ENCODE peak calls at places on chromosome 2, in five cellular contexts. One of them, this sample, is unnamed.

GRCh38 chr2:98634406-98635092 is 26.2 kb downstream of the UNC50 start:
- DNase-seq in colonic mucosa: no peak
- DNase-seq in cardiac fibroblast: no peak
- DNase-seq in BJ: no peak
- DNase-seq in astrocyte of the cerebellum: no peak
- DNase-seq in this sample: no peak

GRCh38 chr2:15907461-15908324 is 32.7 kb upstream of the MYCN start:
- DNase-seq in colonic mucosa: no peak
- DNase-seq in BJ: no peak
- DNase-seq in astrocyte of the cerebellum: no peak
- DNase-seq in cardiac fibroblast: no peak
- DNase-seq in this sample: no peak

GRCh38 chr2:25168256-25169072 is at the start of gene POMC:
- DNase-seq in BJ: no peak
- DNase-seq in colonic mucosa: no peak
- DNase-seq in astrocyte of the cerebellum: no peak
- DNase-seq in cardiac fibroblast: peak; percentile 26
- DNase-seq in this sample: no peak

GRCh38 chr2:160334028-160334729 is 134.1 kb upstream of the ITGB6 start:
- DNase-seq in colonic mucosa: no peak
- DNase-seq in BJ: no peak
- DNase-seq in astrocyte of the cerebellum: no peak
- DNase-seq in cardiac fibroblast: peak; percentile 87
- DNase-seq in this sample: peak; percentile 89

GRCh38 chr2:96109931-96110511 is 6.3 kb downstream of the ADRA2B start:
- DNase-seq in colonic mucosa: no peak
- DNase-seq in BJ: no peak
- DNase-seq in cardiac fibroblast: no peak
- DNase-seq in astrocyte of the cerebellum: no peak
- DNase-seq in this sample: no peak

GRCh38 chr2:34012728-34013302 is 413.7 kb upstream of the FAM98A start:
- DNase-seq in astrocyte of the cerebellum: peak; percentile 16
- DNase-seq in cardiac fibroblast: peak; percentile 12
- DNase-seq in BJ: no peak
- DNase-seq in colonic mucosa: peak; percentile 34
- DNase-seq in this sample: peak; percentile 1

GRCh38 chr2:128777091-128778045 is 458.7 kb upstream of the HS6ST1 start:
- DNase-seq in BJ: no peak
- DNase-seq in colonic mucosa: peak; percentile 7
- DNase-seq in cardiac fibroblast: no peak
- DNase-seq in astrocyte of the cerebellum: no peak
- DNase-seq in this sample: no peak

GRCh38 chr2:237227190-237227988 is 141.7 kb downstream of the COPS8 start:
- DNase-seq in BJ: peak; percentile 85
- DNase-seq in cardiac fibroblast: peak; percentile 87
- DNase-seq in astrocyte of the cerebellum: peak; percentile 92
- DNase-seq in colonic mucosa: no peak
- DNase-seq in this sample: peak; percentile 85

GRCh38 chr2:105301646-105302045 is 27.9 kb downstream of the TGFBRAP1 start:
- DNase-seq in colonic mucosa: no peak
- DNase-seq in BJ: no peak
- DNase-seq in astrocyte of the cerebellum: no peak
- DNase-seq in cardiac fibroblast: no peak
- DNase-seq in this sample: no peak

GRCh38 chr2:181459646-181460045 is 2.5 kb downstream of the ITGA4 start:
- DNase-seq in cardiac fibroblast: peak; percentile 23
- DNase-seq in BJ: no peak
- DNase-seq in astrocyte of the cerebellum: no peak
- DNase-seq in colonic mucosa: no peak
- DNase-seq in this sample: no peak

GRCh38 chr2:105464325-105464724 is 65.5 kb upstream of the FHL2 start:
- DNase-seq in colonic mucosa: no peak
- DNase-seq in BJ: no peak
- DNase-seq in astrocyte of the cerebellum: no peak
- DNase-seq in cardiac fibroblast: no peak
- DNase-seq in this sample: no peak

DNA sequence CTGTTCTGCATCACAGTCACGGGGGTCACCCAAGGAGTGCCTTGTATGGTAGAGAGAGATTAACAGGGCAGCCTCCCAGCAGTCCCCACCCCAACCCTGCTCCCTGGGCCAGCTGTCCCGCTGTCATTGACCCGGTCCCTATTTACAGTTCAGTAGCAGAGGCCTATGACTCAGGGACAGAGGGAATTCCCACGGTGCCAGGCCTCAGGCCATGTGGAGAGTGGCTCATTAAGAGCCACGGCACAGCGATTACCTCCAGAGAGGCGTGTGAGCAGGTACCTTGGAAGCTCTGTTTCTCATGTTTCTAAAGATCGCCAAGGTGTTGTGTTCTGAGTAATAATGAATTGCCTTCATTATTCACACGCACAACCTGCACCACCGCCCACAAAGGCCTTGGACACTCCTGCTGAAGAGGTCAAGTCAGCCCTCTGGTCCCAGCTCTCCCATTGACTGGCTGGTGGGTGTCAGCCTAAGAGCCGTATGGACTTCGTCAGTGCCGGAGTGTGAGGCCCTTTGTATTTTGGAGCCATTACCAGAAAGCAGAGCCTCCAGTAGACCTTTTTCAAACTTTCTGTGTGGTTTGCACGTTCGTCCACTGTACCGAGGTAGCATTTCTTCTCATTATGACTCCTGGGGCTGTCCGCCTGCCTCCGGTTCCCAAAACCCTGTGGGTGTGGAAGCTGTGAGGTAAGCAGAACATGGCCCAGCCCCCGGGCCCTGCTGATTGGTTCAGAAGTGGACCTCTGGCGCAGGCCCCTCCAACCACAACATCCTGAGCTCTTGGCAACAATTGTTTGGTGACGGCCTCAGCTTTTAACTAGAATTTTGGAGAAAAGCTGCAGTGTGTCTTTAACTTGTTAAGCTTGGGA is 47.0 kb downstream of the SERTAD2 start:
- DNase-seq in astrocyte of the cerebellum: no peak
- DNase-seq in cardiac fibroblast: peak; percentile 80
- DNase-seq in colonic mucosa: peak; percentile 84
- DNase-seq in BJ: no peak
- DNase-seq in this sample: no peak
- H3K4me3 ChIP-seq in astrocyte of the cerebellum: no peak overlapping the region
- H3K4me3 ChIP-seq in cardiac fibroblast: peak overlapping the region; percentile 5
- H3K4me3 ChIP-seq in colonic mucosa: no peak overlapping the region
- H3K4me3 ChIP-seq in BJ: no peak overlapping the region
- H3K4me3 ChIP-seq in this sample: no peak overlapping the region

DNA sequence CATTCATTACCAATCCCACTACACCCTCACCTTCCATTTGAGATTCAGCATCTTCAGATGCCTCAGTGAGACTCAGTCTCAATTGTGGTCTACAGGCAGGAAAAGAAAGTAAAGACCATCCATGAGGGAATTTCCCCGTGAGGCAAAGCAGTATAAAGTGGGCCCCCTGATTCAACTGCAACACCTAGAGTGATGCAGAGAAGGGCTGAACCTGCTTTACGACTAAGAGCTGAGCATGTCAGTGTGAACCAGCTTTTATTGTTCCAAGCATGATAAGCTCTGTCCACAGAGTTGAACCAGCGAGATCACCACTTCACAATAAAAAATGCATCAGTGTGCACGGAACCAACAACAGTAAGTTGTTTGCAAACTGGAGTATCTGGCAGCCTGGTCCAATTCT is 357.6 kb upstream of the ATP5MC3 start:
- DNase-seq in BJ: no peak
- DNase-seq in cardiac fibroblast: no peak
- DNase-seq in colonic mucosa: no peak
- DNase-seq in astrocyte of the cerebellum: no peak
- DNase-seq in this sample: no peak
- H3K4me3 ChIP-seq in BJ: no peak overlapping the region
- H3K4me3 ChIP-seq in cardiac fibroblast: no peak overlapping the region
- H3K4me3 ChIP-seq in colonic mucosa: no peak overlapping the region
- H3K4me3 ChIP-seq in astrocyte of the cerebellum: no peak overlapping the region
- H3K4me3 ChIP-seq in this sample: no peak overlapping the region

GRCh38 chr2:148561389-148561788 is 83.2 kb upstream of the EPC2 start:
- DNase-seq in colonic mucosa: no peak
- DNase-seq in BJ: no peak
- DNase-seq in astrocyte of the cerebellum: no peak
- DNase-seq in cardiac fibroblast: no peak
- DNase-seq in this sample: no peak
- H3K4me3 ChIP-seq in colonic mucosa: no peak overlapping the region
- H3K4me3 ChIP-seq in BJ: no peak overlapping the region
- H3K4me3 ChIP-seq in astrocyte of the cerebellum: no peak overlapping the region
- H3K4me3 ChIP-seq in cardiac fibroblast: no peak overlapping the region
- H3K4me3 ChIP-seq in this sample: no peak overlapping the region

GRCh38 chr2:73812635-73813034 is 16.1 kb upstream of the STAMBP start:
- DNase-seq in astrocyte of the cerebellum: no peak
- DNase-seq in BJ: no peak
- DNase-seq in colonic mucosa: no peak
- DNase-seq in cardiac fibroblast: no peak
- DNase-seq in this sample: no peak
- H3K4me3 ChIP-seq in astrocyte of the cerebellum: no peak overlapping the region
- H3K4me3 ChIP-seq in BJ: no peak overlapping the region
- H3K4me3 ChIP-seq in colonic mucosa: no peak overlapping the region
- H3K4me3 ChIP-seq in cardiac fibroblast: no peak overlapping the region
- H3K4me3 ChIP-seq in this sample: no peak overlapping the region

DNA sequence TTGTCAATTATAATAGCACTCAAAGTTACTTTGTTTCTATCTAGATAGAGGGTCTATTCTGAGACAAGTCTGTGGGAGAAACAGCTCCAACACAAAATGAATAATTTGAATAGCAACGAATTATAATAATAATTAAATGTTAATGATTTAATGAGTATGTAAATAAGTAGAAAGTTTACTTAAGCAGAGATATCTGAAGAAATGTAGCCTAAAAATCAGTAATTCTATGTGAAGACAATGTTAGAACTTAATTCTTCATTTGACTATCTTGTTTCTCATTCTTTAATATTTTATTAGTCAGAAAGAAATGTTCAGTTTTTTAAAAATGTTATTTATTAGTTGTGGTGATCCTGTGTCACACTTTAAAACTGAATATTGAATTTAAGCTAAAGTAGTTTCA is 161.2 kb downstream of the PLEKHA3 start:
- DNase-seq in astrocyte of the cerebellum: no peak
- DNase-seq in cardiac fibroblast: no peak
- DNase-seq in colonic mucosa: no peak
- DNase-seq in BJ: no peak
- DNase-seq in this sample: no peak
- H3K4me3 ChIP-seq in astrocyte of the cerebellum: no peak overlapping the region
- H3K4me3 ChIP-seq in cardiac fibroblast: no peak overlapping the region
- H3K4me3 ChIP-seq in colonic mucosa: no peak overlapping the region
- H3K4me3 ChIP-seq in BJ: no peak overlapping the region
- H3K4me3 ChIP-seq in this sample: no peak overlapping the region

GRCh38 chr2:9336209-9336533 is 87.2 kb downstream of the ITGB1BP1 start:
- DNase-seq in BJ: no peak
- DNase-seq in cardiac fibroblast: peak; percentile 40
- DNase-seq in astrocyte of the cerebellum: no peak
- DNase-seq in colonic mucosa: no peak
- DNase-seq in this sample: peak; percentile 41

GRCh38 chr2:9334722-9335121 is 88.6 kb downstream of the ITGB1BP1 start:
- DNase-seq in cardiac fibroblast: no peak
- DNase-seq in colonic mucosa: no peak
- DNase-seq in astrocyte of the cerebellum: no peak
- DNase-seq in BJ: no peak
- DNase-seq in this sample: no peak

GRCh38 chr2:9336534-9337354 is 86.6 kb downstream of the ITGB1BP1 start:
- DNase-seq in cardiac fibroblast: peak; percentile 93
- DNase-seq in astrocyte of the cerebellum: peak; percentile 85
- DNase-seq in BJ: peak; percentile 72
- DNase-seq in colonic mucosa: peak; percentile 95
- DNase-seq in this sample: peak; percentile 92

GRCh38 chr2:9333591-9334171 is 89.6 kb downstream of the ITGB1BP1 start:
- DNase-seq in astrocyte of the cerebellum: peak; percentile 66
- DNase-seq in colonic mucosa: peak; percentile 75
- DNase-seq in cardiac fibroblast: peak; percentile 90
- DNase-seq in BJ: peak; percentile 28
- DNase-seq in this sample: peak; percentile 59

DNA sequence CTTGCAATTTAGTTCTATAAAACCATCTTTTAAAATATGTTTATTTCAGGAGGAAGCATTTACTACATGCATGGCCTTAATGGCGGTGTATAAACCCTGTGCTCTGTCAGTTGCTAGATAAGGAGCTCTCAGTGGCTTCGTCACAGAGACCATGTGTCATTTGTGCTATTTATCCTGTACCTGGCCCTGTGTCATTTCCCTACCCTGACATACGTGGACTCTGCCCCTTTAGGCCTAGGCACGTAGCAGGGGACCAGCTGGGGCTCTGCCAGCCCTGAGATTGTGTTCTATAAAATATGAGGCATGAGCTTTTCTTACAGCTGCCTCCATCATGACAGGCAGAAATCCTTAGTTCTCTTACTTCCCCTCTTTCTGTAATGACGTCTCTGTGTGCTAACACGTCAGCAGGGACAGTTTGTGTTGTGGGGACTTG is 88.0 kb downstream of the ITGB1BP1 start:
- DNase-seq in colonic mucosa: peak; percentile 90
- DNase-seq in astrocyte of the cerebellum: no peak
- DNase-seq in cardiac fibroblast: no peak
- DNase-seq in BJ: no peak
- DNase-seq in this sample: no peak
- H3K4me3 ChIP-seq in colonic mucosa: no peak overlapping the region
- H3K4me3 ChIP-seq in astrocyte of the cerebellum: no peak overlapping the region
- H3K4me3 ChIP-seq in cardiac fibroblast: no peak overlapping the region
- H3K4me3 ChIP-seq in BJ: no peak overlapping the region
- H3K4me3 ChIP-seq in this sample: no peak overlapping the region

GRCh38 chr2:56182420-56182819 is 1.4 kb upstream of the CCDC85A start:
- DNase-seq in astrocyte of the cerebellum: no peak
- DNase-seq in cardiac fibroblast: no peak
- DNase-seq in BJ: no peak
- DNase-seq in colonic mucosa: no peak
- DNase-seq in this sample: no peak

GRCh38 chr2:56185101-56185581 is 1.4 kb downstream of the CCDC85A start:
- DNase-seq in colonic mucosa: peak; percentile 37
- DNase-seq in astrocyte of the cerebellum: no peak
- DNase-seq in cardiac fibroblast: no peak
- DNase-seq in BJ: no peak
- DNase-seq in this sample: no peak

GRCh38 chr2:56184500-56184996 is 758 bp downstream of the CCDC85A start:
- DNase-seq in BJ: no peak
- DNase-seq in colonic mucosa: peak; percentile 27
- DNase-seq in astrocyte of the cerebellum: no peak
- DNase-seq in cardiac fibroblast: no peak
- DNase-seq in this sample: no peak

GRCh38 chr2:56183643-56184499 is at the start of gene CCDC85A:
- DNase-seq in cardiac fibroblast: peak; percentile 82
- DNase-seq in BJ: no peak
- DNase-seq in colonic mucosa: peak; percentile 87
- DNase-seq in astrocyte of the cerebellum: peak; percentile 54
- DNase-seq in this sample: no peak

DNA sequence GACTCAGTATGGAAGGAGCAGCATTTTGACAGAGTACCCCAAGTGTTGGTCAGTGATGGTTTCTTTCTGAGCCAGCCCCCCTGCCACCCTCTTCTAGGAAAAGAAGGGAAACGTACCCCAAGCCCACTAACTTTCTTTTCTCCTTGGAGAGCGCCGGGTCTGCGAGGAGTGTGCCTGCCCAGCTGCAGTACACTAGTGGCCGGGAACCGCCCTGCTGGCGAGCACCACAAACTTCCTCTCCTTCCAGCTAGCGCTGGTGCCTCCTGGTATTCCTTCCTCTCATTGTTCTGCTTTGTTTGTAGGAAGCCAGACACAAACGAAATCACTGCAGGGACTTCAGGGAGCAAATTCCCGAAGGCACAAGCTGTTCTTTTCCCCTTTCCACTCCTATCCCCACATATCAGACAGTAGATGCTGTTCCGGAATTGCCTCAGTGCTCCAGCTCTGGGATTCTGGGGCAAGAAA is 1.8 kb downstream of the CCDC85A start:
- DNase-seq in colonic mucosa: peak; percentile 38
- DNase-seq in cardiac fibroblast: peak; percentile 44
- DNase-seq in BJ: no peak
- DNase-seq in astrocyte of the cerebellum: no peak
- DNase-seq in this sample: no peak
- H3K4me3 ChIP-seq in colonic mucosa: peak overlapping the region; percentile 57
- H3K4me3 ChIP-seq in cardiac fibroblast: peak overlapping the region; percentile 72
- H3K4me3 ChIP-seq in BJ: peak overlapping the region; percentile 64
- H3K4me3 ChIP-seq in astrocyte of the cerebellum: peak overlapping the region; percentile 54
- H3K4me3 ChIP-seq in this sample: peak overlapping the region; percentile 71

This sample was measured in skeletal muscle cell.